ENCODE peak calls at places on chromosomes 13 and 19, in ten cellular contexts. F is GM12864, E is fibroblast of the aortic adventitia, L is A549, P is psoas muscle, Q is HL-60, G is astrocyte of the spinal cord, O is Peyer's patch, V is WTC11, I is astrocyte. Z is an unnamed sample.
A peak's percentile ranks its signal among the peaks of the same experiment; 100 is the strongest.

GRCh38 chr13:98571955-98572662 is 4.8 kb downstream of the STK24 start:
- DNase-seq in F (no peak), E (peak; percentile 63), L (no peak), P (peak; percentile 34), Q (no peak), G (peak; percentile 78), O (peak; percentile 44), V (no peak), I (peak; percentile 32), Z (peak; percentile 54)

GRCh38 chr13:79541426-79542049 is 60.6 kb downstream of the NDFIP2 start:
- DNase-seq in F (peak; percentile 44), E (peak; percentile 87), L (peak; percentile 61), P (no peak), Q (peak; percentile 42), G (peak; percentile 81), O (no peak), V (no peak), I (peak; percentile 36), Z (peak; percentile 69)

GRCh38 chr19:18223860-18224524 is 2.2 kb downstream of the PDE4C start:
- DNase-seq in F (no peak), E (no peak), L (peak; percentile 79), P (peak; percentile 49), Q (no peak), G (no peak), O (peak; percentile 17), V (peak; percentile 95), I (no peak), Z (no peak)

GRCh38 chr19:42129399-42130253 is 2.6 kb downstream of the POU2F2 start:
- DNase-seq in F (peak; percentile 84), E (peak; percentile 86), L (no peak), P (peak; percentile 37), Q (no peak), G (no peak), O (peak; percentile 91), V (no peak), I (no peak), Z (peak; percentile 96)

GRCh38 chr19:35122687-35123551 is 7.3 kb downstream of the FXYD3 start:
- DNase-seq in F (no peak), E (no peak), L (no peak), P (no peak), Q (no peak), G (no peak), O (no peak), V (no peak), I (no peak), Z (peak; percentile 94)

GRCh38 chr19:14363203-14364097 is 17.8 kb upstream of the ADGRE5 start:
- DNase-seq in F (no peak), E (peak; percentile 74), L (peak; percentile 87), P (peak; percentile 78), Q (peak; percentile 70), G (peak; percentile 40), O (peak; percentile 76), V (peak; percentile 83), I (peak; percentile 48), Z (peak; percentile 43)

GRCh38 chr19:48804496-48804895 is 6.3 kb downstream of the BCAT2 start:
- DNase-seq in F (no peak), E (no peak), L (no peak), P (no peak), Q (no peak), G (no peak), O (no peak), V (no peak), I (no peak), Z (no peak)

GRCh38 chr19:19140476-19140875 is 2.2 kb upstream of the TMEM161A start:
- DNase-seq in F (no peak), E (no peak), L (no peak), P (no peak), Q (no peak), G (no peak), O (no peak), V (no peak), I (peak; percentile 45), Z (peak; percentile 73)

GRCh38 chr13:50129923-50130685 is 114.9 kb downstream of the KCNRG start:
- DNase-seq in F (no peak), E (peak; percentile 49), L (peak; percentile 22), P (peak; percentile 81), Q (no peak), G (peak; percentile 54), O (peak; percentile 26), V (peak; percentile 49), I (no peak), Z (peak; percentile 29)

GRCh38 chr13:94065741-94066140 is 413.7 kb downstream of the DCT start:
- DNase-seq in F (no peak), E (no peak), L (no peak), P (no peak), Q (no peak), G (peak; percentile 36), O (no peak), V (no peak), I (peak; percentile 63), Z (no peak)
- TF ChIP-seq CTCF in F (no peak), E (no peak), L (no peak), P (no peak), Q (no peak), G (no peak), O (no peak), V (no peak), I (no peak), Z (no peak)

GRCh38 chr19:7676376-7676775 is 514 bp upstream of the MCEMP1 start:
- DNase-seq in F (no peak), E (no peak), L (no peak), P (no peak), Q (peak; percentile 95), G (no peak), O (peak; percentile 33), V (no peak), I (no peak), Z (no peak)
- TF ChIP-seq CTCF in F (no peak), E (no peak), L (no peak), P (no peak), Q (no peak), G (no peak), O (no peak), V (no peak), I (no peak), Z (no peak)

DNA sequence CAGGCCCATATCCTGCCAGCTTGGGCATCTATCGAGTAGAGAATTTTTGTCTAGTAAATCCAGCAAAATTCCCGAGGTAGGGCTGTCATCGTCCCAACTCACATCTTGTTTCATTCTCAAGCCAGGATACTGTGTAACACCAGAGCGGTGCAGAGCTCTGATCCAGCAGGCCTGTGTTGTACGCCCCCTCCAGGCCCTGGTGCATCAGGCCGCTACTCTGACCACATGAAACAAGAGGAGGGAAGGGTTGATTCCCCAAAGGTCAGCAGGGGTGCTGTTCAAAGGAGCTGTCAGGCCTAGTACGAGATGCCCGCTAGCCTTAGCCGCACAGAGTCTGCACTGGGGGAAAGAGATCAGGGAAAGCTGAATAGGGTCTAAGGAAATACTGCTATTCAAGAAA is 276.0 kb downstream of the SLC7A1 start:
- DNase-seq in F (no peak), E (no peak), L (no peak), P (no peak), Q (no peak), G (no peak), O (no peak), V (peak; percentile 61), I (no peak), Z (no peak)
- TF ChIP-seq CTCF in F (no peak), E (no peak), L (no peak), P (no peak), Q (no peak), G (no peak), O (no peak), V (no peak), I (no peak), Z (no peak)

GRCh38 chr19:11453468-11454341 is 18.3 kb downstream of the PRKCSH start:
- DNase-seq in F (no peak), E (no peak), L (no peak), P (no peak), Q (no peak), G (no peak), O (no peak), V (peak; percentile 64), I (no peak), Z (no peak)
- TF ChIP-seq CTCF in F (peak; percentile 66), E (peak; percentile 48), L (peak; percentile 11), P (peak; percentile 22), Q (no peak), G (peak; percentile 47), O (peak; percentile 8), V (peak; percentile 46), I (no peak), Z (peak; percentile 22)

GRCh38 chr13:84917252-84917878 is 881.9 kb downstream of the SLITRK6 start:
- DNase-seq in F (no peak), E (peak; percentile 28), L (peak; percentile 3), P (no peak), Q (no peak), G (peak; percentile 48), O (no peak), V (no peak), I (peak; percentile 19), Z (peak; percentile 28)

GRCh38 chr13:84910423-84910822 is 888.8 kb downstream of the SLITRK6 start:
- DNase-seq in F (no peak), E (no peak), L (no peak), P (no peak), Q (no peak), G (no peak), O (no peak), V (no peak), I (no peak), Z (no peak)

DNA sequence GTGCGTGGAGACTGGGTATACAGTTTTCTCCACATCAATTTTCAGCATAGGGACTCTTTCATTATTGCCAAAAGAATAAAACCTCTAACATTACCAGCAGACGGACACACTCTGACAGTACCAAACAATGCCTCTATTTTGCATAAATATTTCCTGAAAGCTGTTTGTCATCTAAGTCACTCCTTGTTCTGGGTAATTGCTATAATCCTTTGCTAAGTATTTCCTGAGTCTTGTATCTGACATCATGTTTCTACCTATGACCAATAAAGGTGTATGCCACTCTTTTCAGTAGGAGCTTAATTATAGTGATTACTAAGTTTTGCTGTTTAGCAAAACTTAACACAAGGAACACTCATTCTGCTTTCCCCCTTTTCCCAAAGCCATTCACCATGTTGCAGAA is 886.5 kb downstream of the SLITRK6 start:
- DNase-seq in F (no peak), E (no peak), L (no peak), P (no peak), Q (no peak), G (no peak), O (no peak), V (no peak), I (no peak), Z (peak; percentile 23)
- TF ChIP-seq CTCF in F (no peak), E (no peak), L (no peak), P (no peak), Q (no peak), G (no peak), O (no peak), V (no peak), I (no peak), Z (no peak)

GRCh38 chr13:32267836-32268439 is 47.2 kb downstream of the ZAR1L start:
- DNase-seq in F (no peak), E (no peak), L (no peak), P (no peak), Q (no peak), G (no peak), O (peak; percentile 28), V (peak; percentile 85), I (no peak), Z (peak; percentile 66)
- TF ChIP-seq CTCF in F (peak; percentile 95), E (peak; percentile 59), L (no peak), P (peak; percentile 41), Q (no peak), G (peak; percentile 62), O (peak; percentile 30), V (peak; percentile 98), I (peak; percentile 49), Z (peak; percentile 85)

GRCh38 chr13:85261757-85262346 is 537.4 kb downstream of the SLITRK6 start:
- DNase-seq in F (no peak), E (no peak), L (no peak), P (no peak), Q (no peak), G (peak; percentile 15), O (no peak), V (no peak), I (no peak), Z (peak; percentile 49)
- TF ChIP-seq CTCF in F (no peak), E (peak; percentile 17), L (peak; percentile 29), P (no peak), Q (peak; percentile 7), G (peak; percentile 51), O (no peak), V (peak; percentile 30), I (peak; percentile 48), Z (peak; percentile 61)

Z was measured in epithelial cell of esophagus.